ENCODE peak calls at places on chromosome X, in six cellular contexts. N is cardiac fibroblast, P is AG04450, V is HCT116, U is uterus, R is brain microvascular endothelial cell. D is an unnamed sample.

GRCh38 chrX:410296-410695 is 23.6 kb upstream of the PPP2R3B start:
- DNase-seq in U (no peak), N (no peak), P (no peak), R (no peak), V (no peak), D (no peak)

GRCh38 chrX:102968216-102968615 is 31.1 kb downstream of the RAB40AL start:
- DNase-seq in P (no peak), R (no peak), U (no peak), V (no peak), N (no peak), D (no peak)

GRCh38 chrX:8139713-8140112 is 31.4 kb downstream of the VCX2 start:
- DNase-seq in V (no peak), U (no peak), P (no peak), R (peak), N (peak), D (peak)

GRCh38 chrX:26851981-26852380 is 611.2 kb downstream of the PPP4R3C start:
- DNase-seq in N (peak), V (peak), R (peak), P (no peak), U (no peak), D (no peak)

GRCh38 chrX:77167993-77168392 is 279.2 kb upstream of the FGF16 start:
- DNase-seq in N (peak), P (no peak), V (no peak), U (no peak), R (peak), D (no peak)

GRCh38 chrX:84453351-84454246 is 48.7 kb downstream of the HDX start:
- DNase-seq in P (no peak), N (no peak), U (no peak), R (no peak), V (no peak), D (no peak)

GRCh38 chrX:25034889-25035288 is 19.1 kb upstream of the ARX start:
- DNase-seq in U (no peak), R (peak), N (peak), V (no peak), P (no peak), D (no peak)

GRCh38 chrX:55754861-55755294 is 37.3 kb downstream of the RRAGB start:
- DNase-seq in V (no peak), P (no peak), N (no peak), R (no peak), U (no peak), D (no peak)

GRCh38 chrX:47560179-47560830 is 700 bp upstream of the ARAF start:
- DNase-seq in R (no peak), V (no peak), U (no peak), P (no peak), N (no peak), D (no peak)

GRCh38 chrX:110089656-110090404 is 86.9 kb downstream of the TMEM164 start:
- DNase-seq in V (no peak), P (no peak), R (no peak), N (peak), U (no peak), D (no peak)

GRCh38 chrX:24242649-24243556 is 71.0 kb downstream of the SUPT20HL2 start:
- DNase-seq in V (no peak), P (peak), R (peak), N (peak), U (peak), D (peak)

GRCh38 chrX:17435476-17435875 is 60.5 kb downstream of the NHS start:
- DNase-seq in N (no peak), U (no peak), R (no peak), V (no peak), P (no peak), D (no peak)

GRCh38 chrX:139203681-139204575 is 326.6 kb upstream of the F9 start:
- DNase-seq in N (no peak), V (no peak), P (no peak), R (no peak), U (no peak), D (no peak)
- TF ChIP-seq CTCF in N (no peak), V (no peak), P (no peak), R (peak), U (no peak), D (no peak)

GRCh38 chrX:111100191-111100590 is 4.2 kb downstream of the PAK3 start:
- DNase-seq in U (no peak), N (peak), V (peak), R (no peak), P (no peak), D (peak)
- H3K4me3 ChIP-seq in U (no peak), N (no peak), V (no peak), R (no peak), P (no peak), D (no peak)

GRCh38 chrX:38175140-38175539 is 45.5 kb downstream of the SRPX start:
- DNase-seq in N (no peak), U (no peak), P (no peak), R (peak), V (peak), D (no peak)
- TF ChIP-seq CTCF in N (peak), U (peak), P (peak), R (peak), V (peak), D (peak)

DNA sequence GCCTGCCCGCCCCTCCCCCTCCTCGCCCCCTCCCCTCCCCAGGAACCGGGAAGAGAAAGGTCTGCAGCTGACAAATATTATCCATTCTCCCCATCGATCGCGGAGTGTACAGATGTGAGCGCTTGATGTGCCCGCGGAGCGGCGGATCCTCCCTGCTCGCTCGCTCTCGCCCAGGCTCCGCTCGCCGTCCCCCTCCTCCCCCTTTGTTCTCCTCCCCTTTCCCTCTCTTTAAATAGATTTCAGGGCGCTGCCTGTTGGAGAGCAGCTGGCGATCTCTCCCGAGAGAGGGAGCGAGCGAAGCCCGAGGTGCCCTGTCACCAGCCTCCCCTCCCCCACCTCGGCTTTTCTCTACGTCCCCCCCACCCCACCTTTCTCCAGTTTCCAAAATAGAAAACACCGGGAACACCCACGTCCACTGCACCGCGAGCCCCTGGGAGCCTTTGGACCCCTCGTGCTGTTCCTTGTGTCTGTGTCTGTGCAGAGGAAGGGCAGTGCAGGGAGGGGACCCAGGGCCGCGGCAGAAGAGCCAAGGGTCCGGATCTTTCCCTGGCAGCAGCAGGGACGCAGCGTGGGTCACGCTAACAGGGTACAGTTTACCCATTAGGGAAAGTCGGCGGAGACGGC is 56.6 kb upstream of the BCOR start:
- DNase-seq in U (peak), V (no peak), N (no peak), R (no peak), P (no peak), D (no peak)
- H3K4me3 ChIP-seq in U (peak), V (peak), N (peak), R (peak), P (peak), D (peak)

D was measured in astrocyte of the cerebellum.